ENCODE peak calls at places on chromosome 1, in nine cellular contexts. J, X, Y, G, Q, V, P, A and R are unnamed samples.

GRCh38 chr1:202286622-202287097 is 55.1 kb downstream of the UBE2T start:
- DNase-seq in A (no peak), Y (peak; percentile 76), J (no peak), X (no peak), G (peak; percentile 65), Q (no peak), P (peak; percentile 52), V (no peak), R (no peak)

GRCh38 chr1:219498666-219499065 is 114.2 kb downstream of the ZC3H11B start:
- DNase-seq in J (no peak), G (peak; percentile 6), Y (no peak), Q (no peak), A (no peak), V (no peak), P (no peak), X (no peak), R (no peak)

GRCh38 chr1:161907266-161907665 is 116.4 kb downstream of the OLFML2B start:
- DNase-seq in A (no peak), G (no peak), P (no peak), V (no peak), Y (no peak), X (no peak), J (no peak), Q (no peak), R (no peak)

GRCh38 chr1:246583448-246584185 is 17.4 kb downstream of the CNST start:
- DNase-seq in Y (no peak), A (no peak), Q (no peak), V (no peak), X (no peak), J (no peak), P (no peak), G (peak; percentile 22), R (no peak)

GRCh38 chr1:93446837-93447451 is 974 bp upstream of the FNBP1L start:
- DNase-seq in G (no peak), J (no peak), Y (no peak), Q (no peak), X (no peak), A (no peak), P (no peak), V (no peak), R (no peak)

GRCh38 chr1:10401281-10401680 is 2.4 kb downstream of the PGD start:
- DNase-seq in A (no peak), G (peak; percentile 46), J (no peak), Y (no peak), V (no peak), Q (no peak), X (no peak), P (no peak), R (peak; percentile 14)

GRCh38 chr1:193417945-193418744 is 231.7 kb upstream of the B3GALT2 start:
- DNase-seq in X (no peak), V (no peak), J (no peak), Q (no peak), G (peak; percentile 45), P (no peak), Y (no peak), A (no peak), R (no peak)

GRCh38 chr1:47432071-47433036 is 5.5 kb upstream of the FOXD2 start:
- DNase-seq in Y (peak; percentile 51), X (no peak), P (peak; percentile 80), Q (peak; percentile 68), G (peak; percentile 78), J (peak; percentile 60), A (peak; percentile 42), V (peak; percentile 59), R (peak; percentile 82)

GRCh38 chr1:89259283-89259971 is 13.2 kb downstream of the GBP5 start:
- DNase-seq in X (no peak), V (no peak), A (no peak), Q (peak; percentile 39), G (no peak), J (no peak), Y (peak; percentile 81), P (no peak), R (no peak)

GRCh38 chr1:207847116-207847515 is 63.8 kb downstream of the CD34 start:
- DNase-seq in Q (no peak), J (no peak), V (no peak), P (no peak), G (peak; percentile 78), Y (no peak), A (no peak), X (no peak), R (no peak)

GRCh38 chr1:26733982-26734381 is 38.2 kb downstream of the ARID1A start:
- DNase-seq in V (no peak), A (no peak), Q (no peak), P (no peak), J (no peak), Y (no peak), G (peak; percentile 79), X (no peak), R (no peak)

GRCh38 chr1:162335126-162335525 is 41.5 kb downstream of the SPATA46 start:
- DNase-seq in X (no peak), Y (no peak), A (no peak), P (no peak), Q (no peak), V (peak; percentile 34), G (no peak), J (no peak), R (no peak)

GRCh38 chr1:236089046-236089773 is 24.3 kb upstream of the NID1 start:
- DNase-seq in P (no peak), J (no peak), G (peak; percentile 42), A (no peak), Q (no peak), X (no peak), V (no peak), Y (no peak), R (no peak)

GRCh38 chr1:177448652-177449351 is 278.0 kb downstream of the BRINP2 start:
- DNase-seq in X (no peak), J (no peak), P (no peak), V (no peak), Y (no peak), Q (no peak), A (no peak), G (no peak), R (no peak)

GRCh38 chr1:38204698-38205097 is 158.1 kb upstream of the POU3F1 start:
- DNase-seq in J (no peak), X (no peak), Q (no peak), P (no peak), Y (no peak), A (no peak), G (no peak), V (no peak), R (no peak)

GRCh38 chr1:18972991-18973390 is 16.5 kb upstream of the IFFO2 start:
- DNase-seq in J (no peak), Q (no peak), X (no peak), A (no peak), V (no peak), P (no peak), G (no peak), Y (peak; percentile 27), R (no peak)

GRCh38 chr1:166814611-166815010 is 24.7 kb upstream of the POGK start:
- DNase-seq in P (no peak), A (no peak), J (no peak), V (no peak), G (peak; percentile 28), Q (no peak), Y (no peak), X (no peak), R (no peak)

GRCh38 chr1:162498442-162498785 is 796 bp downstream of the UHMK1 start:
- DNase-seq in G (no peak), Y (no peak), X (no peak), J (no peak), A (no peak), P (no peak), V (no peak), Q (no peak), R (peak; percentile 88)

GRCh38 chr1:156075158-156075557 is 7.1 kb downstream of the MEX3A start:
- DNase-seq in Q (no peak), G (no peak), A (no peak), X (no peak), P (no peak), Y (no peak), J (no peak), V (no peak), R (no peak)

GRCh38 chr1:84571150-84571535 is 3.1 kb downstream of the CTBS start:
- DNase-seq in A (no peak), X (no peak), Y (no peak), P (no peak), V (no peak), Q (no peak), G (peak; percentile 41), J (no peak), R (no peak)

GRCh38 chr1:165699577-165699976 is 1.2 kb upstream of the ALDH9A1 start:
- DNase-seq in J (no peak), Y (no peak), Q (no peak), G (no peak), A (no peak), P (no peak), V (no peak), X (no peak), R (no peak)

GRCh38 chr1:83631836-83632235 is 367.1 kb downstream of the TTLL7 start:
- DNase-seq in Y (no peak), J (no peak), X (no peak), Q (no peak), P (no peak), V (no peak), A (no peak), G (no peak), R (no peak)

GRCh38 chr1:204523605-204524215 is 7.5 kb downstream of the MDM4 start:
- DNase-seq in X (no peak), G (no peak), J (no peak), A (no peak), P (no peak), V (no peak), Y (no peak), Q (no peak), R (no peak)

GRCh38 chr1:83931658-83932253 is 67.2 kb downstream of the TTLL7 start:
- DNase-seq in V (no peak), J (peak; percentile 18), P (no peak), Y (no peak), X (no peak), Q (no peak), G (peak; percentile 60), A (no peak), R (peak; percentile 77)

GRCh38 chr1:214380418-214380817 is 99.5 kb downstream of the SMYD2 start:
- DNase-seq in Q (no peak), J (no peak), V (no peak), A (no peak), P (no peak), G (no peak), X (no peak), Y (no peak), R (no peak)

GRCh38 chr1:230826166-230826875 is 42.0 kb downstream of the C1orf198 start:
- DNase-seq in Q (no peak), A (no peak), V (no peak), Y (no peak), G (no peak), X (no peak), J (no peak), P (no peak), R (no peak)

GRCh38 chr1:246081138-246081702 is 425.9 kb downstream of the SMYD3 start:
- DNase-seq in V (no peak), P (no peak), X (no peak), G (no peak), Y (no peak), A (no peak), Q (no peak), J (no peak), R (no peak)

GRCh38 chr1:74766579-74766978 is 33.6 kb downstream of the TYW3 start:
- DNase-seq in P (no peak), V (no peak), G (no peak), A (no peak), Q (no peak), X (no peak), Y (no peak), J (no peak), R (no peak)

GRCh38 chr1:207923561-207923960 is 12.6 kb upstream of the CD34 start:
- DNase-seq in Q (no peak), A (no peak), P (no peak), J (no peak), G (no peak), Y (no peak), V (no peak), X (no peak), R (no peak)

GRCh38 chr1:3070304-3070653 is 1.3 kb downstream of the PRDM16 start:
- DNase-seq in V (no peak), P (no peak), Q (no peak), G (no peak), A (no peak), J (no peak), X (no peak), Y (no peak), R (no peak)

GRCh38 chr1:204506969-204507316 is 9.3 kb upstream of the MDM4 start:
- DNase-seq in G (peak; percentile 91), Y (no peak), X (peak; percentile 75), Q (no peak), P (peak; percentile 62), V (no peak), J (peak; percentile 94), A (peak; percentile 79), R (peak; percentile 97)